ENCODE peak calls at places on chromosomes 12 and 14, in ten cellular contexts. One of them, this sample, is unnamed.

GRCh38 chr12:96425973-96426372 is 25.7 kb upstream of the CDK17 start:
- DNase-seq in Ammon's horn: no peak
- DNase-seq in T-cell: no peak
- DNase-seq in nephron progenitor cell: no peak
- DNase-seq in stimulated activated CD4-positive, alpha-beta T cell treated with anti-CD3 and anti-CD28 coated beads, Interleukin-2, amount 100 ng/mL, for 48 hours: no peak
- DNase-seq in Caco-2: no peak
- DNase-seq in fibroblast of pulmonary artery: peak; percentile 79
- DNase-seq in uterus: no peak
- DNase-seq in caudate nucleus: no peak
- DNase-seq in NCI-H2171 treated with DMSO at 0.1 percent for 48 hours: peak; percentile 63
- DNase-seq in this sample: no peak

GRCh38 chr12:16385779-16386646 is 38.6 kb downstream of the MGST1 start:
- DNase-seq in Ammon's horn: peak; percentile 86
- DNase-seq in T-cell: no peak
- DNase-seq in nephron progenitor cell: peak; percentile 20
- DNase-seq in stimulated activated CD4-positive, alpha-beta T cell treated with anti-CD3 and anti-CD28 coated beads, Interleukin-2, amount 100 ng/mL, for 48 hours: no peak
- DNase-seq in Caco-2: peak; percentile 75
- DNase-seq in fibroblast of pulmonary artery: peak; percentile 87
- DNase-seq in uterus: peak; percentile 36
- DNase-seq in caudate nucleus: peak; percentile 27
- DNase-seq in NCI-H2171 treated with DMSO at 0.1 percent for 48 hours: peak; percentile 54
- DNase-seq in this sample: no peak

GRCh38 chr14:51962678-51963077 is 26.7 kb upstream of the RTRAF start:
- DNase-seq in Ammon's horn: no peak
- DNase-seq in T-cell: no peak
- DNase-seq in nephron progenitor cell: no peak
- DNase-seq in stimulated activated CD4-positive, alpha-beta T cell treated with anti-CD3 and anti-CD28 coated beads, Interleukin-2, amount 100 ng/mL, for 48 hours: no peak
- DNase-seq in Caco-2: no peak
- DNase-seq in fibroblast of pulmonary artery: peak; percentile 31
- DNase-seq in uterus: no peak
- DNase-seq in caudate nucleus: no peak
- DNase-seq in NCI-H2171 treated with DMSO at 0.1 percent for 48 hours: no peak
- DNase-seq in this sample: no peak

GRCh38 chr12:59372971-59373370 is 222.9 kb upstream of the SLC16A7 start:
- DNase-seq in Ammon's horn: peak; percentile 22
- DNase-seq in T-cell: no peak
- DNase-seq in nephron progenitor cell: peak; percentile 11
- DNase-seq in stimulated activated CD4-positive, alpha-beta T cell treated with anti-CD3 and anti-CD28 coated beads, Interleukin-2, amount 100 ng/mL, for 48 hours: no peak
- DNase-seq in Caco-2: peak; percentile 40
- DNase-seq in fibroblast of pulmonary artery: no peak
- DNase-seq in uterus: no peak
- DNase-seq in caudate nucleus: no peak
- DNase-seq in NCI-H2171 treated with DMSO at 0.1 percent for 48 hours: no peak
- DNase-seq in this sample: no peak

GRCh38 chr12:96425321-96425720 is 25.1 kb upstream of the CDK17 start:
- DNase-seq in Ammon's horn: no peak
- DNase-seq in T-cell: no peak
- DNase-seq in nephron progenitor cell: no peak
- DNase-seq in stimulated activated CD4-positive, alpha-beta T cell treated with anti-CD3 and anti-CD28 coated beads, Interleukin-2, amount 100 ng/mL, for 48 hours: no peak
- DNase-seq in Caco-2: no peak
- DNase-seq in fibroblast of pulmonary artery: peak; percentile 85
- DNase-seq in uterus: peak; percentile 66
- DNase-seq in caudate nucleus: no peak
- DNase-seq in NCI-H2171 treated with DMSO at 0.1 percent for 48 hours: no peak
- DNase-seq in this sample: no peak

GRCh38 chr14:68626386-68626785 is 166.5 kb downstream of the ZFP36L1 start:
- DNase-seq in Ammon's horn: no peak
- DNase-seq in T-cell: no peak
- DNase-seq in nephron progenitor cell: no peak
- DNase-seq in stimulated activated CD4-positive, alpha-beta T cell treated with anti-CD3 and anti-CD28 coated beads, Interleukin-2, amount 100 ng/mL, for 48 hours: no peak
- DNase-seq in Caco-2: no peak
- DNase-seq in fibroblast of pulmonary artery: no peak
- DNase-seq in uterus: no peak
- DNase-seq in caudate nucleus: no peak
- DNase-seq in NCI-H2171 treated with DMSO at 0.1 percent for 48 hours: no peak
- DNase-seq in this sample: no peak

GRCh38 chr14:26867171-26867757 is 269.4 kb upstream of the NOVA1 start:
- DNase-seq in Ammon's horn: peak; percentile 51
- DNase-seq in T-cell: no peak
- DNase-seq in nephron progenitor cell: no peak
- DNase-seq in stimulated activated CD4-positive, alpha-beta T cell treated with anti-CD3 and anti-CD28 coated beads, Interleukin-2, amount 100 ng/mL, for 48 hours: no peak
- DNase-seq in Caco-2: no peak
- DNase-seq in fibroblast of pulmonary artery: no peak
- DNase-seq in uterus: no peak
- DNase-seq in caudate nucleus: peak; percentile 64
- DNase-seq in NCI-H2171 treated with DMSO at 0.1 percent for 48 hours: no peak
- DNase-seq in this sample: no peak

GRCh38 chr12:84604541-84604940 is 308.1 kb downstream of the SLC6A15 start:
- DNase-seq in Ammon's horn: no peak
- DNase-seq in T-cell: no peak
- DNase-seq in nephron progenitor cell: no peak
- DNase-seq in stimulated activated CD4-positive, alpha-beta T cell treated with anti-CD3 and anti-CD28 coated beads, Interleukin-2, amount 100 ng/mL, for 48 hours: no peak
- DNase-seq in Caco-2: no peak
- DNase-seq in fibroblast of pulmonary artery: no peak
- DNase-seq in uterus: no peak
- DNase-seq in caudate nucleus: no peak
- DNase-seq in NCI-H2171 treated with DMSO at 0.1 percent for 48 hours: no peak
- DNase-seq in this sample: no peak

GRCh38 chr14:99675381-99675835 is 8.7 kb upstream of the CYP46A1 start:
- DNase-seq in Ammon's horn: no peak
- DNase-seq in T-cell: no peak
- DNase-seq in nephron progenitor cell: no peak
- DNase-seq in stimulated activated CD4-positive, alpha-beta T cell treated with anti-CD3 and anti-CD28 coated beads, Interleukin-2, amount 100 ng/mL, for 48 hours: no peak
- DNase-seq in Caco-2: no peak
- DNase-seq in fibroblast of pulmonary artery: no peak
- DNase-seq in uterus: no peak
- DNase-seq in caudate nucleus: no peak
- DNase-seq in NCI-H2171 treated with DMSO at 0.1 percent for 48 hours: no peak
- DNase-seq in this sample: no peak

GRCh38 chr12:45648070-45648469 is 81.4 kb upstream of the ARID2 start:
- DNase-seq in Ammon's horn: peak; percentile 20
- DNase-seq in T-cell: no peak
- DNase-seq in nephron progenitor cell: no peak
- DNase-seq in stimulated activated CD4-positive, alpha-beta T cell treated with anti-CD3 and anti-CD28 coated beads, Interleukin-2, amount 100 ng/mL, for 48 hours: no peak
- DNase-seq in Caco-2: no peak
- DNase-seq in fibroblast of pulmonary artery: no peak
- DNase-seq in uterus: no peak
- DNase-seq in caudate nucleus: no peak
- DNase-seq in NCI-H2171 treated with DMSO at 0.1 percent for 48 hours: no peak
- DNase-seq in this sample: no peak

GRCh38 chr14:75205586-75205985 is 29.2 kb upstream of the TMED10 start:
- DNase-seq in Ammon's horn: no peak
- DNase-seq in T-cell: no peak
- DNase-seq in nephron progenitor cell: no peak
- DNase-seq in stimulated activated CD4-positive, alpha-beta T cell treated with anti-CD3 and anti-CD28 coated beads, Interleukin-2, amount 100 ng/mL, for 48 hours: peak; percentile 12
- DNase-seq in Caco-2: no peak
- DNase-seq in fibroblast of pulmonary artery: peak; percentile 78
- DNase-seq in uterus: no peak
- DNase-seq in caudate nucleus: no peak
- DNase-seq in NCI-H2171 treated with DMSO at 0.1 percent for 48 hours: no peak
- DNase-seq in this sample: no peak

GRCh38 chr14:89521988-89522387 is 105.0 kb upstream of the FOXN3 start:
- DNase-seq in Ammon's horn: no peak
- DNase-seq in T-cell: no peak
- DNase-seq in nephron progenitor cell: no peak
- DNase-seq in stimulated activated CD4-positive, alpha-beta T cell treated with anti-CD3 and anti-CD28 coated beads, Interleukin-2, amount 100 ng/mL, for 48 hours: no peak
- DNase-seq in Caco-2: no peak
- DNase-seq in fibroblast of pulmonary artery: no peak
- DNase-seq in uterus: no peak
- DNase-seq in caudate nucleus: no peak
- DNase-seq in NCI-H2171 treated with DMSO at 0.1 percent for 48 hours: no peak
- DNase-seq in this sample: no peak

GRCh38 chr14:70563417-70563816 is 28.6 kb upstream of the ADAM20 start:
- DNase-seq in Ammon's horn: no peak
- DNase-seq in T-cell: no peak
- DNase-seq in nephron progenitor cell: no peak
- DNase-seq in stimulated activated CD4-positive, alpha-beta T cell treated with anti-CD3 and anti-CD28 coated beads, Interleukin-2, amount 100 ng/mL, for 48 hours: no peak
- DNase-seq in Caco-2: no peak
- DNase-seq in fibroblast of pulmonary artery: no peak
- DNase-seq in uterus: no peak
- DNase-seq in caudate nucleus: no peak
- DNase-seq in NCI-H2171 treated with DMSO at 0.1 percent for 48 hours: peak; percentile 37
- DNase-seq in this sample: no peak

This sample was measured in GM06990.